ENCODE peak calls at places on chromosomes 7 and 10, in four cellular contexts. Z is lung; R is lower lobe of right lung; X is naive thymus-derived CD4-positive, alpha-beta T cell. O is an unnamed sample.

GRCh38 chr7:65809982-65810288 is 62.9 kb upstream of the VKORC1L1 start:
- DNase-seq in Z (no peak), R (no peak), X (no peak), O (no peak)

GRCh38 chr10:48469516-48470020 is 135.3 kb downstream of the ARHGAP22 start:
- DNase-seq in Z (no peak), R (no peak), X (no peak), O (no peak)

GRCh38 chr7:78197447-78197846 is 398.9 kb downstream of the PHTF2 start:
- DNase-seq in Z (no peak), R (no peak), X (no peak), O (no peak)

GRCh38 chr10:69866688-69867461 is 65.2 kb downstream of the COL13A1 start:
- DNase-seq in Z (no peak), R (no peak), X (no peak), O (no peak)

GRCh38 chr7:156127166-156128134 is 315.2 kb upstream of the SHH start:
- DNase-seq in Z (no peak), R (no peak), X (no peak), O (peak; percentile 96)

GRCh38 chr7:139620676-139621344 is 97.3 kb downstream of the CLEC2L start:
- DNase-seq in Z (peak; percentile 37), R (no peak), X (peak; percentile 27), O (peak; percentile 28)

GRCh38 chr10:106439366-106439765 is 725.1 kb downstream of the SORCS1 start:
- DNase-seq in Z (no peak), R (no peak), X (no peak), O (no peak)

GRCh38 chr7:38594931-38595330 is 36.2 kb downstream of the AMPH start:
- DNase-seq in Z (no peak), R (no peak), X (no peak), O (no peak)

GRCh38 chr7:132028144-132028920 is 471.9 kb upstream of the PODXL start:
- DNase-seq in Z (no peak), R (no peak), X (no peak), O (no peak)

GRCh38 chr10:99966306-99966705 is 43.4 kb downstream of the DNMBP start:
- DNase-seq in Z (no peak), R (no peak), X (no peak), O (peak; percentile 87)

GRCh38 chr10:69800109-69800508 is 1.6 kb upstream of the COL13A1 start:
- DNase-seq in Z (peak; percentile 43), R (no peak), X (no peak), O (no peak)

GRCh38 chr7:89385414-89385813 is 589.9 kb upstream of the TEX47 start:
- DNase-seq in Z (no peak), R (no peak), X (no peak), O (no peak)

GRCh38 chr7:14381306-14381705 is 391.8 kb upstream of the ETV1 start:
- DNase-seq in Z (no peak), R (no peak), X (no peak), O (no peak)

GRCh38 chr10:12835709-12836108 is 165.8 kb downstream of the CCDC3 start:
- DNase-seq in Z (no peak), R (no peak), X (no peak), O (no peak)

GRCh38 chr10:77666821-77667220 is 29.2 kb upstream of the KCNMA1 start:
- DNase-seq in Z (no peak), R (no peak), X (no peak), O (no peak)

GRCh38 chr7:26580666-26581065 is 283.7 kb downstream of the SKAP2 start:
- DNase-seq in Z (no peak), R (no peak), X (no peak), O (no peak)

GRCh38 chr7:78649976-78650375 is 803.5 kb downstream of the MAGI2 start:
- DNase-seq in Z (no peak), R (no peak), X (no peak), O (no peak)

GRCh38 chr7:157000741-157001653 is 9.5 kb downstream of the MNX1 start:
- DNase-seq in Z (no peak), R (no peak), X (no peak), O (no peak)

GRCh38 chr10:93437946-93438795 is 44.0 kb downstream of the MYOF start:
- DNase-seq in Z (no peak), R (no peak), X (no peak), O (no peak)

GRCh38 chr10:784759-785538 is 95.5 kb upstream of the DIP2C start:
- DNase-seq in Z (peak; percentile 52), R (peak; percentile 57), X (no peak), O (no peak)

GRCh38 chr7:140640727-140641531 is at the start of gene DENND2A:
- DNase-seq in Z (no peak), R (peak; percentile 61), X (no peak), O (no peak)
- H3K27ac ChIP-seq in Z (peak within 1 kb of the TSS; percentile 79), R (peak within 1 kb of the TSS; percentile 84), X (no peak within 1 kb of the TSS), O (no peak within 1 kb of the TSS)

DNA sequence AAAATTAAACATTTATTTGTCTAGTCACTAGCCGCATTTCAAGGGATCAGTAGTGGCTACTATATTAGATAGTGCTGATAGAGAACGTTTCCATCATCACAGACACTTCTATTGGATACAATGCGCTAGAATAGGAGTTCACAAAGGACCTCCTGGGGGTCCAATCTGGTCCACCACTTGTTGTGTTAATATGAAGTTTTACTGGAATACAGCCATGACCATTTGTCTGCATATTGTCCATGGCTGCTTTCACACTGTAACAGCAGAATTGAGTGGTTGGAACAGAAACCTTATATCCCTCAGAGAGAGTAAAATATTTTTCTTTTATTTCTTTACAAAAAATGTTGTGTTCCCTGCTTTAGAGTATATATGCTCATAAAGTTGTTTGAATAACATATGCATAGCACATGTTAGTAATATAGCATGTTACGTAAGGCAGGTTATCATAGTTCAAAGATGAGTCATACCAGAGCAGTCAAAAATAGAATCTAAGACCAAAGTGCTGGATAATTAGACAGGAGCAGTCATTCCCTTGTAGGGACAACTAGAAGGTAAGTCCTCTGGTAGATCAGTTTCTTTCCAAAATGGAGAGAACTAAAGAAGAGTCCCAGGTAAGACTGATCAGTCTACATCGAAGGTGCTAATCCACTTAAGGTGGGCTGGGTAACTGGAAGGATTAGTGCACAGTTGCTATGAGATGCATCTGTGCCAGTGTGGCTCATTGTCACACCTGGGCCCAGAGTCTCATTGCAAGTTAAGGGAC is 14.9 kb downstream of the BZW2 start:
- DNase-seq in Z (no peak), R (no peak), X (no peak), O (no peak)
- H3K27ac ChIP-seq in Z (no peak overlapping the region), R (no peak overlapping the region), X (no peak overlapping the region), O (peak overlapping the region; percentile 0)

DNA sequence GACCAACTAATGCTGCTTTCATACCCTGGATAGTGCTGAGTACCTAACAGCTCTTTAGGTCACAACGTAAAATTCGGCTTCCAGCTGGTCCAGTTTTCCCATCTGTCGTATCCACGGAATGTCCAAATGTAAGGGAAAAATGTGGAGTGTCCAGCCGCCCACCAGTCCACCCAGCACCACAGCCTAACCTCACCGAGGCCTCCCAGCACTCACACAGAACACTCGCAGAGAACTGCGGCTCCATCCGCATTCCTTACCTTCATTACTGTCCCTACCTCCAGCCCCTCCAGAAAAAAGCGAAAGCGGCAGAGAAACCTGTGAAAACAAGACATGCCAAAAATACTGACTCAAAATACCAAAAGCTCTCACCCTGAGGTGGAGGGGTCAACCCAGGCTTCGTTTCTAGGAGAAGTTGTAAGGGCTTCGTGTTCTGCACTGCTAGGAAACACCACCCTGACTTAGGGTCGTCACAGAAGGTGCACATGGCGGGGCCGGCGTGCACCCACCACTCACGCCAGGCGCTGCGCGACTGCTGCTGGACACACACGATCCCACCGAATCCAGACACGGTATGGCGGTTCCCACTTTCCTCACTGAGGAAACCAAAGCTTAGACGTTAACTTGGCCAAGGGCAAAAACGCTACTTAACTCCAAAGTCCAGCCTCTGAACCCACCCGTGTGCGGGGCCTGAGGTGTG is 73.9 kb downstream of the AMZ1 start:
- DNase-seq in Z (no peak), R (no peak), X (no peak), O (no peak)
- H3K27ac ChIP-seq in Z (peak overlapping the region; percentile 91), R (peak overlapping the region; percentile 90), X (no peak overlapping the region), O (peak overlapping the region; percentile 98)

GRCh38 chr7:22269057-22269456 is 87.9 kb downstream of the RAPGEF5 start:
- DNase-seq in Z (no peak), R (no peak), X (no peak), O (no peak)
- H3K27ac ChIP-seq in Z (no peak overlapping the region), R (no peak overlapping the region), X (no peak overlapping the region), O (no peak overlapping the region)

GRCh38 chr7:151247611-151248176 is 800 bp downstream of the SMARCD3 start:
- DNase-seq in Z (no peak), R (peak; percentile 46), X (no peak), O (no peak)

GRCh38 chr7:151244871-151245346 is 3.6 kb downstream of the SMARCD3 start:
- DNase-seq in Z (no peak), R (peak; percentile 26), X (no peak), O (no peak)

GRCh38 chr7:151247016-151247580 is 1.4 kb downstream of the SMARCD3 start:
- DNase-seq in Z (no peak), R (no peak), X (no peak), O (no peak)

GRCh38 chr7:151245360-151246160 is 2.9 kb downstream of the SMARCD3 start:
- DNase-seq in Z (no peak), R (peak; percentile 59), X (peak; percentile 73), O (no peak)

GRCh38 chr7:151246161-151247015 is 2.1 kb downstream of the SMARCD3 start:
- DNase-seq in Z (no peak), R (peak; percentile 35), X (no peak), O (no peak)
- H3K27ac ChIP-seq in Z (no peak overlapping the region), R (peak overlapping the region; percentile 89), X (no peak overlapping the region), O (no peak overlapping the region)

DNA sequence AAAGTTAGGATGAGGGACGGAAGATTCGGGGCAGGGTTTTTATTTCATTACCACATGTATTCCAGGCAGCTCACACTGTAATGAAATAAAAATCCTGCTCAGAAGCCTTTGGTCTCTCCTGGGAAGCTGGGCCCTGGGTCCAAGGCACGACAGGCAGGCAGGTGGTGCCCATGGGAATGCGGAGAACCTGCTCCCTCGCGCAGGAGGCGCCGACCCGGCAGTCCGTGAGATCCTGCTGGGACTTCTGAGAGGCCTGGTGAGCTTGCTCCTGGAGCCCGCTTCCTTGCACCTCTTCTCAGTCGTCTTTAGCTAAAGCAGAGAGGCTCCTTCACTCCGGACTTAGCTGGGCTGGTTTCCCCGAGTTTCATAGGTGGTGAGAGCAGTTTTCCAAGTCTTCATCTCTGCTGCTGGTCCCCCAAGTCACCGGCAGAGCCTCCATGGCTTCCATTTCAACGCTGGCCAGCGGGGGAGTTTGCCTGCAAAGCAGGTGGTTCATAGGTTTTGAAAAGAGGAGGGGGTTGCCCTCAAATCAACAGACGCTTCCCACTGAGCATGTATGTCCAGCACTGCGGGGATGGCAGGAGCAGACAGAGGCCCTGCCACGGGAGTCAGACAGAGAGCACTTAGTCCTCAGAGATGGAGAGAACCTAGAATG is 24.5 kb downstream of the IL15RA start:
- DNase-seq in Z (no peak), R (peak; percentile 22), X (no peak), O (no peak)
- H3K27ac ChIP-seq in Z (no peak overlapping the region), R (no peak overlapping the region), X (no peak overlapping the region), O (no peak overlapping the region)

O was measured in Panc1.